ENCODE peak calls at places on chromosomes 7 and 10, in five cellular contexts. O, I, M, E and G are unnamed samples.

GRCh38 chr10:2914741-2915140 is 152.6 kb upstream of the PFKP start:
- DNase-seq in M (no peak), E (no peak), I (no peak), O (no peak), G (no peak)

GRCh38 chr10:34786464-34786863 is 28.6 kb downstream of the PARD3 start:
- DNase-seq in O (no peak), E (no peak), I (no peak), M (no peak), G (no peak)

GRCh38 chr10:102654566-102654965 is 10.3 kb downstream of the TRIM8 start:
- DNase-seq in M (no peak), O (no peak), E (no peak), I (no peak), G (no peak)

GRCh38 chr7:118152149-118152548 is 31.8 kb upstream of the LSM8 start:
- DNase-seq in O (peak), E (no peak), I (no peak), M (no peak), G (no peak)

GRCh38 chr7:149790146-149790548 is 16.8 kb upstream of the ZNF467 start:
- DNase-seq in M (no peak), O (peak), E (no peak), I (no peak), G (peak)

GRCh38 chr10:127962205-127962604 is 55.3 kb downstream of the PTPRE start:
- DNase-seq in M (no peak), I (no peak), O (no peak), E (no peak), G (no peak)

GRCh38 chr7:101728128-101728527 is 89.3 kb upstream of the CUX1 start:
- DNase-seq in M (no peak), E (no peak), I (no peak), O (no peak), G (no peak)

GRCh38 chr7:29598607-29599006 is 35.0 kb downstream of the PRR15 start:
- DNase-seq in E (no peak), I (no peak), O (no peak), M (no peak), G (no peak)

GRCh38 chr10:688287-688620 is 1.2 kb downstream of the DIP2C start:
- DNase-seq in E (no peak), I (no peak), O (no peak), M (no peak), G (peak)

GRCh38 chr7:71864130-71864529 is 548.0 kb downstream of the CALN1 start:
- DNase-seq in O (no peak), M (no peak), E (no peak), I (no peak), G (no peak)

GRCh38 chr10:133082685-133083421 is 4.9 kb upstream of the ADGRA1 start:
- DNase-seq in O (peak), I (no peak), M (no peak), E (no peak), G (no peak)

GRCh38 chr7:74656421-74656910 is 1.1 kb upstream of the GTF2I start:
- DNase-seq in O (peak), M (peak), E (peak), I (no peak), G (peak)

GRCh38 chr7:525740-526139 is 6.1 kb upstream of the PDGFA start:
- DNase-seq in I (no peak), E (no peak), M (no peak), O (no peak), G (no peak)

GRCh38 chr10:125083576-125083920 is 76.8 kb downstream of the CTBP2 start:
- DNase-seq in O (no peak), E (no peak), M (peak), I (no peak), G (peak)

GRCh38 chr7:107528461-107528860 is 35.3 kb downstream of the COG5 start:
- DNase-seq in O (no peak), M (peak), E (no peak), I (no peak), G (peak)

GRCh38 chr7:105647591-105647990 is 66.3 kb upstream of the EFCAB10 start:
- DNase-seq in E (no peak), I (no peak), M (no peak), O (no peak), G (no peak)

GRCh38 chr7:52682993-52683392 is 352.4 kb upstream of the POM121L12 start:
- DNase-seq in I (no peak), O (no peak), M (no peak), E (no peak), G (no peak)

GRCh38 chr10:10317151-10317550 is 700.5 kb upstream of the CELF2 start:
- DNase-seq in M (no peak), E (no peak), I (no peak), O (no peak), G (no peak)